ENCODE peak calls at places on chromosomes 4 and X, in nine cellular contexts. C is tibial artery, J is upper lobe of right lung, E is uterus, D is RWPE1, R is substantia nigra, Q is heart left ventricle, I is tibial nerve, N is stomach. M is an unnamed sample.
A peak's percentile ranks its signal among the peaks of the same experiment; 100 is the strongest.

GRCh38 chr4:88573286-88573994 is 18.8 kb upstream of the HERC3 start:
- DNase-seq in C (no peak), J (no peak), E (no peak), D (no peak), R (no peak), Q (no peak), I (no peak), N (no peak), M (no peak)

GRCh38 chrX:40622741-40623536 is at the start of gene MPC1L:
- DNase-seq in C (no peak), J (no peak), E (no peak), D (no peak), R (no peak), Q (no peak), I (no peak), N (no peak), M (no peak)

GRCh38 chr4:140315970-140316369 is 57.5 kb upstream of the SCOC start:
- DNase-seq in C (no peak), J (no peak), E (no peak), D (no peak), R (no peak), Q (no peak), I (no peak), N (no peak), M (no peak)

GRCh38 chrX:130347336-130347735 is 7.6 kb downstream of the SLC25A14 start:
- DNase-seq in C (no peak), J (no peak), E (no peak), D (no peak), R (no peak), Q (no peak), I (no peak), N (no peak), M (no peak)

GRCh38 chr4:165560941-165561340 is 182.1 kb downstream of the CPE start:
- DNase-seq in C (no peak), J (no peak), E (no peak), D (no peak), R (no peak), Q (no peak), I (no peak), N (no peak), M (no peak)

GRCh38 chr4:83320548-83320947 is 14.1 kb downstream of the HPSE start:
- DNase-seq in C (peak; percentile 81), J (peak; percentile 70), E (no peak), D (peak; percentile 14), R (no peak), Q (peak; percentile 69), I (peak; percentile 23), N (peak; percentile 28), M (peak; percentile 8)

GRCh38 chr4:37326852-37327251 is 82.3 kb downstream of the NWD2 start:
- DNase-seq in C (no peak), J (no peak), E (no peak), D (no peak), R (no peak), Q (no peak), I (no peak), N (no peak), M (no peak)

GRCh38 chrX:94871640-94872039 is 1197.6 kb downstream of the FAM133A start:
- DNase-seq in C (no peak), J (no peak), E (no peak), D (no peak), R (no peak), Q (no peak), I (no peak), N (no peak), M (no peak)

GRCh38 chr4:20354120-20354519 is 102.4 kb downstream of the SLIT2 start:
- DNase-seq in C (no peak), J (no peak), E (no peak), D (no peak), R (no peak), Q (no peak), I (no peak), N (no peak), M (no peak)

GRCh38 chr4:188246488-188246887 is 107.2 kb downstream of the TRIML1 start:
- DNase-seq in C (no peak), J (no peak), E (no peak), D (peak; percentile 13), R (no peak), Q (no peak), I (no peak), N (no peak), M (peak; percentile 35)

GRCh38 chrX:71609095-71609750 is 9.1 kb downstream of the CXCR3 start:
- DNase-seq in C (no peak), J (no peak), E (no peak), D (no peak), R (no peak), Q (no peak), I (no peak), N (no peak), M (no peak)

GRCh38 chr4:7763788-7764187 is 175.9 kb downstream of the AFAP1 start:
- DNase-seq in C (no peak), J (no peak), E (no peak), D (peak; percentile 34), R (no peak), Q (no peak), I (no peak), N (no peak), M (no peak)

GRCh38 chrX:79259073-79259689 is 108.0 kb downstream of the ITM2A start:
- DNase-seq in C (no peak), J (no peak), E (no peak), D (no peak), R (no peak), Q (no peak), I (no peak), N (no peak), M (no peak)

GRCh38 chr4:165684177-165684870 is 188.7 kb upstream of the TLL1 start:
- DNase-seq in C (no peak), J (no peak), E (no peak), D (peak; percentile 75), R (no peak), Q (no peak), I (no peak), N (no peak), M (no peak)

DNA sequence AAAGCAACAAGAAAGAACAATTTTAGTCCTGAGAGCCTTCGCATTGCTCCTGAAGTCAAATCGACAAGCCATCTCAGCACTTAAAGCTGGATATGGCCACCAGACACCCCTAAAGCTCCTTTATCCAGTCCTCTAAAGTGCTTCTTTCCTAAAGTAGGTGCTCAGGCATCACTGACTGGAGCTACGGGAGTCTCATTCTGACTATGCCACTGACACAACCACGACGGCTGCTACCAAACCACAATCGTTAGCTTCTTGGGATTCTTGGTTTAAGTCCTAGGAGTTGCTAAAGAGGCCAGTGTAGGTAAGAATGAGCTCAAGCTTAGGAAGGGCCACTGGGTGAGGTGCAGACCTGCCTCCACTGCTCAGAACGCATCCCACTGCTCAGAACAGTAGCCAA is 1.0 kb downstream of the SLC10A6 start:
- DNase-seq in C (no peak), J (no peak), E (no peak), D (no peak), R (no peak), Q (no peak), I (no peak), N (no peak), M (no peak)
- H3K27ac ChIP-seq in C (no peak overlapping the region), J (no peak overlapping the region), E (no peak overlapping the region), D (no peak overlapping the region), R (no peak overlapping the region), Q (peak overlapping the region; percentile 54), I (peak overlapping the region; percentile 79), N (no peak overlapping the region), M (no peak overlapping the region)

GRCh38 chr4:51851090-51851936 is 8.4 kb downstream of the DCUN1D4 start:
- DNase-seq in C (no peak), J (no peak), E (no peak), D (no peak), R (no peak), Q (no peak), I (no peak), N (no peak), M (no peak)
- H3K27ac ChIP-seq in C (no peak overlapping the region), J (no peak overlapping the region), E (no peak overlapping the region), D (peak overlapping the region; percentile 33), R (no peak overlapping the region), Q (no peak overlapping the region), I (no peak overlapping the region), N (peak overlapping the region; percentile 18), M (no peak overlapping the region)

DNA sequence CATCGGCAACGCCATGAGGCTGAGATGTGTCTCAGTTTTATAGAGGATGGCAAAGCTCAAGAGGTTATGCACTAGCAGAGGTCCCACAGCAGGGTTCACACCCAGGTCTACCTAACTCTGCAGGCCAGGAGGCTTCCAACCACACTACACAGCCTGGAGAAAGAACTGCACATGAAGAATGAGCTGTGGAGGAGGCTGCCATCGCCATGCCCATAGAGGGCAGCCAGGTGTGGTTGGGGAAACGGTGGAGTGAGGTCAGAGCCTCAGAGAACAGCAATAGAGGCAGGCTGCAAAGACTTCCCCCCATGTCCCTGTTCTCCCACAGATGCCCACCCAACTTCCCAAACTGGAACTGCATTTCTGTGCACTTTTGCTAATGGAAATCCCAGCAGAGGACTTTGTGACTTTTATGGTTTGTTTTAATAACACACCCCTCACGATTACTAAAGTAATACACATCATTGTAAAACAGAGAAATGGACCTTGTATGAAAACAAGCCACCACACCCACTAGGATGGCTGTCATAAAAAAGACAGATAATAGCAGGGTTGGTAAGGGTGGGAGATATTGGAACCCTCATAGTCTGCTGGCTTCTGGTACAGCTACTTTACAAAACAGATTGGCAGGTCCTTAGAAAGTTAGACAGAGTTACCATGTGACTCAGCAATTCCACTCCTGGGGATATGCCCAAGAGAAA is 58.9 kb upstream of the PROM1 start:
- DNase-seq in C (no peak), J (no peak), E (no peak), D (no peak), R (no peak), Q (no peak), I (no peak), N (no peak), M (no peak)
- H3K27ac ChIP-seq in C (no peak overlapping the region), J (no peak overlapping the region), E (no peak overlapping the region), D (no peak overlapping the region), R (no peak overlapping the region), Q (no peak overlapping the region), I (no peak overlapping the region), N (no peak overlapping the region), M (no peak overlapping the region)

DNA sequence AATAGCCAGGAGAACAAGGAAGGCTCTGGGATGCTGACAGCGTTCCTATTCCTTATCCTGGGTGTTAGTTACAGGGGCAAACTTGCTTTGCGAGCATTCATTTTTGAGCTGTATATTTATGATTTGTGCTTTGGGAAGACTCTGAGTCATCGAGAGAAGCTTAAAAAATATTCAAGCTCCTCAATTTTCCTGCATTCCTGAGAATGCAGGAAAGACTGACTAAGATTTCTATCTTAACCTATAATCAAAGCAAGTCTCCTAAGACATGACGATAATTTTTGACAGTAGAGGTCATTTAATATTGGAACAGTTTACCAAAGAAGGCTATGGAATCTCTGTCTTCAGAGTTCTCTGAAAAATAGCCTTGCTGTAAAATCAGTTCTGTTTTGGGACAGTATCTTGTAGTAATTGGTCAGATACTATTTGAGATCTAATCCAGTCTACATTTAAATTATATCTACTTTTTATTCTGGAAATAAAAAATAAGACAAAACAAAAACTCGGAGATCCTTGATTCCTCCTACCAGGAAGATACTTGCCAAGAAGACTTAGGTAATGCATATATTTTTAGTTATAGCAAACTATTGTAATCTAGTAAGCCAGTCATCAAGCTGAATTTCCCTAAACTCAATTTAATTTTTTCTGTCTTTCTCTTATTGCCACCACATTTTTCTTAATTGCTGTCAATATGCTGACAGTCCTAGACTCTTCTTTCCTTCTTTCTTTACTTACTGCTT is 31.7 kb downstream of the BBS12 start:
- DNase-seq in C (no peak), J (no peak), E (no peak), D (no peak), R (no peak), Q (no peak), I (no peak), N (no peak), M (no peak)
- H3K27ac ChIP-seq in C (peak overlapping the region; percentile 54), J (no peak overlapping the region), E (no peak overlapping the region), D (no peak overlapping the region), R (no peak overlapping the region), Q (no peak overlapping the region), I (no peak overlapping the region), N (no peak overlapping the region), M (no peak overlapping the region)

GRCh38 chrX:27796640-27797257 is 11.0 kb upstream of the MAGEB10 start:
- DNase-seq in C (no peak), J (no peak), E (no peak), D (no peak), R (no peak), Q (no peak), I (no peak), N (no peak), M (no peak)
- H3K27ac ChIP-seq in C (no peak overlapping the region), J (no peak overlapping the region), E (no peak overlapping the region), D (no peak overlapping the region), R (no peak overlapping the region), Q (no peak overlapping the region), I (no peak overlapping the region), N (no peak overlapping the region), M (no peak overlapping the region)